ENCODE peak calls at places on chromosomes 11 and 22, in six cellular contexts. K is activated B cell treated with CpG ODN at 0.5 μM for 24 hours; L is mucosa of gallbladder; H is type B pancreatic cell; I is neural progenitor cell; J is activated T-helper 1 cell treated with anti-CD3 and anti-CD28 coated beads, Interleukin-12 subunit alpha, Interleukin-12 subunit beta, Interleukin-2, Interleukin-4 antibody, amounts not matched to agents 30 ng/mL and 10 ng/mL and 1 ng/mL, durations not matched to agents 14 hours and 24 hours and 36 hours. D is an unnamed sample.

GRCh38 chr22:23275751-23276150 is 95.4 kb downstream of the BCR start:
- DNase-seq in K (no peak), L (no peak), H (no peak), I (no peak), J (no peak), D (no peak)

GRCh38 chr11:134032501-134033091 is 36.3 kb upstream of the JAM3 start:
- DNase-seq in K (no peak), L (no peak), H (no peak), I (no peak), J (no peak), D (no peak)

GRCh38 chr11:61973603-61974162 is 6.2 kb upstream of the FTH1 start:
- DNase-seq in K (peak; percentile 11), L (no peak), H (no peak), I (peak; percentile 30), J (no peak), D (no peak)

GRCh38 chr11:92511522-92512203 is 287.0 kb downstream of the FAT3 start:
- DNase-seq in K (no peak), L (no peak), H (no peak), I (peak; percentile 32), J (no peak), D (no peak)

GRCh38 chr22:37561209-37562048 is 1.1 kb downstream of the CDC42EP1 start:
- DNase-seq in K (peak; percentile 70), L (peak; percentile 93), H (peak; percentile 92), I (peak; percentile 87), J (peak; percentile 58), D (no peak)

GRCh38 chr11:117424781-117425180 is 97.1 kb downstream of the CEP164 start:
- DNase-seq in K (no peak), L (no peak), H (no peak), I (no peak), J (no peak), D (no peak)

GRCh38 chr11:109075976-109076375 is 346.0 kb upstream of the C11orf87 start:
- DNase-seq in K (no peak), L (no peak), H (no peak), I (no peak), J (no peak), D (peak; percentile 60)

GRCh38 chr11:43789700-43790443 is 90.8 kb upstream of the ALKBH3 start:
- DNase-seq in K (no peak), L (no peak), H (no peak), I (no peak), J (no peak), D (no peak)

GRCh38 chr22:23532756-23533155 is 47.3 kb downstream of the IGLL1 start:
- DNase-seq in K (no peak), L (no peak), H (no peak), I (no peak), J (no peak), D (no peak)

GRCh38 chr22:19886605-19887250 is 32.1 kb upstream of the GNB1L start:
- DNase-seq in K (no peak), L (no peak), H (no peak), I (no peak), J (no peak), D (no peak)

GRCh38 chr11:61996933-61997332 is 29.5 kb upstream of the FTH1 start:
- DNase-seq in K (no peak), L (no peak), H (no peak), I (peak; percentile 85), J (no peak), D (no peak)

GRCh38 chr11:279040-279965 is 1.1 kb downstream of the NLRP6 start:
- DNase-seq in K (no peak), L (no peak), H (no peak), I (no peak), J (no peak), D (no peak)

GRCh38 chr11:88301478-88302140 is 35.9 kb downstream of the CTSC start:
- DNase-seq in K (peak; percentile 16), L (no peak), H (no peak), I (no peak), J (no peak), D (no peak)

GRCh38 chr22:42108848-42109247 is 18.3 kb upstream of the NDUFA6 start:
- DNase-seq in K (no peak), L (no peak), H (no peak), I (no peak), J (no peak), D (no peak)

GRCh38 chr22:28247667-28248363 is 328.8 kb upstream of the PITPNB start:
- DNase-seq in K (no peak), L (no peak), H (no peak), I (peak; percentile 33), J (no peak), D (no peak)

GRCh38 chr22:48438791-48439559 is 1388.7 kb downstream of the BRD1 start:
- DNase-seq in K (no peak), L (no peak), H (no peak), I (no peak), J (no peak), D (no peak)

GRCh38 chr22:40631925-40632324 is 4.6 kb downstream of the MRTFA start:
- DNase-seq in K (no peak), L (no peak), H (no peak), I (peak; percentile 50), J (no peak), D (no peak)

GRCh38 chr11:121394785-121395184 is 57.3 kb upstream of the SORL1 start:
- DNase-seq in K (no peak), L (no peak), H (no peak), I (no peak), J (no peak), D (no peak)

GRCh38 chr22:26887456-26887855 is 230.1 kb downstream of the MIAT start:
- DNase-seq in K (no peak), L (no peak), H (no peak), I (peak; percentile 22), J (no peak), D (no peak)

GRCh38 chr22:19062139-19062789 is 59.9 kb downstream of the DGCR2 start:
- DNase-seq in K (no peak), L (no peak), H (no peak), I (no peak), J (no peak), D (no peak)

GRCh38 chr22:32469799-32470212 is 4.8 kb upstream of the FBXO7 start:
- DNase-seq in K (no peak), L (peak; percentile 14), H (no peak), I (no peak), J (no peak), D (no peak)

GRCh38 chr11:45752136-45752535 is 52.8 kb upstream of the SLC35C1 start:
- DNase-seq in K (no peak), L (no peak), H (no peak), I (no peak), J (no peak), D (no peak)

GRCh38 chr11:130773436-130773835 is 142.8 kb downstream of the SNX19 start:
- DNase-seq in K (no peak), L (no peak), H (no peak), I (no peak), J (no peak), D (no peak)

D was measured in vagina.